ENCODE peak calls at places on chromosomes 6 and 20, in four cellular contexts. One of them, this sample, is unnamed.

GRCh38 chr20:14307956-14308355 is 29.5 kb downstream of the FLRT3 start:
- DNase-seq in Peyer's patch: no peak
- DNase-seq in CD4-positive, alpha-beta T cell: no peak
- DNase-seq in endothelial cell: no peak
- DNase-seq in this sample: no peak

GRCh38 chr6:133553652-133554051 is 312.5 kb downstream of the EYA4 start:
- DNase-seq in Peyer's patch: no peak
- DNase-seq in CD4-positive, alpha-beta T cell: no peak
- DNase-seq in endothelial cell: peak; percentile 43
- DNase-seq in this sample: no peak

GRCh38 chr6:35710241-35710847 is 21.6 kb upstream of the FKBP5 start:
- DNase-seq in Peyer's patch: no peak
- DNase-seq in CD4-positive, alpha-beta T cell: no peak
- DNase-seq in endothelial cell: no peak
- DNase-seq in this sample: no peak

GRCh38 chr20:61535091-61535490 is 283.0 kb downstream of the CDH4 start:
- DNase-seq in Peyer's patch: no peak
- DNase-seq in CD4-positive, alpha-beta T cell: no peak
- DNase-seq in endothelial cell: no peak
- DNase-seq in this sample: no peak

GRCh38 chr6:147058786-147059434 is 145.3 kb upstream of the STXBP5 start:
- DNase-seq in Peyer's patch: no peak
- DNase-seq in CD4-positive, alpha-beta T cell: no peak
- DNase-seq in endothelial cell: no peak
- DNase-seq in this sample: no peak

GRCh38 chr6:119445666-119446622 is 96.4 kb upstream of the MAN1A1 start:
- DNase-seq in Peyer's patch: no peak
- DNase-seq in CD4-positive, alpha-beta T cell: no peak
- DNase-seq in endothelial cell: no peak
- DNase-seq in this sample: no peak

GRCh38 chr20:10316582-10316981 is 98.0 kb downstream of the SNAP25 start:
- DNase-seq in Peyer's patch: no peak
- DNase-seq in CD4-positive, alpha-beta T cell: no peak
- DNase-seq in endothelial cell: no peak
- DNase-seq in this sample: no peak

GRCh38 chr6:3808759-3809514 is 40.2 kb upstream of the FAM50B start:
- DNase-seq in Peyer's patch: no peak
- DNase-seq in CD4-positive, alpha-beta T cell: no peak
- DNase-seq in endothelial cell: no peak
- DNase-seq in this sample: no peak

GRCh38 chr6:140046030-140046632 is 671.7 kb upstream of the CITED2 start:
- DNase-seq in Peyer's patch: no peak
- DNase-seq in CD4-positive, alpha-beta T cell: no peak
- DNase-seq in endothelial cell: no peak
- DNase-seq in this sample: no peak

GRCh38 chr6:5036309-5036708 is 32.5 kb upstream of the RPP40 start:
- DNase-seq in Peyer's patch: no peak
- DNase-seq in CD4-positive, alpha-beta T cell: no peak
- DNase-seq in endothelial cell: peak; percentile 36
- DNase-seq in this sample: no peak
- TF ChIP-seq CTCF in Peyer's patch: peak; percentile 13
- TF ChIP-seq CTCF in CD4-positive, alpha-beta T cell: no peak
- TF ChIP-seq CTCF in endothelial cell: no peak
- TF ChIP-seq CTCF in this sample: no peak

GRCh38 chr20:1741309-1742048 is 83.9 kb upstream of the SIRPG start:
- DNase-seq in Peyer's patch: no peak
- DNase-seq in CD4-positive, alpha-beta T cell: no peak
- DNase-seq in endothelial cell: no peak
- DNase-seq in this sample: no peak

GRCh38 chr20:1735417-1736089 is 78.0 kb upstream of the SIRPG start:
- DNase-seq in Peyer's patch: no peak
- DNase-seq in CD4-positive, alpha-beta T cell: no peak
- DNase-seq in endothelial cell: no peak
- DNase-seq in this sample: no peak

GRCh38 chr20:1734269-1734858 is 76.8 kb upstream of the SIRPG start:
- DNase-seq in Peyer's patch: no peak
- DNase-seq in CD4-positive, alpha-beta T cell: peak; percentile 14
- DNase-seq in endothelial cell: no peak
- DNase-seq in this sample: no peak

DNA sequence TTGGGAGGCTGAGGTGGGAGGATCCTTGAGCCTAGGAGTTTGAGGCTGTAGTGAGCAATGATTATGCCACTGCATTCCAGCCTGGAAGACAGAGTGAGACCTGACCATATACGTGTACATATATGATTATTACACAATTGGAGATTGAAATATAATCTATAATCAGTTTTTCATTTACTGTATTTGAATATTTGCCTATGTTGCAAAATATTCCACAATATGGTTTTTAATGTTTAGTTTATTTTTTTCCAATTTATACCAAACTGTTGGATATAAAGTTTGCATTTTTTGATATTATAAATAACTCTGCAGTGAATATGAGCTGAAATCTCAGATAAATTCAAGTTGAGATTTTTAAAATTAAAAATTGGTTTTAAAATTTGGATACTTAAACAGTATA is 79.6 kb upstream of the SIRPG start:
- DNase-seq in Peyer's patch: no peak
- DNase-seq in CD4-positive, alpha-beta T cell: no peak
- DNase-seq in endothelial cell: no peak
- DNase-seq in this sample: no peak
- TF ChIP-seq CTCF in Peyer's patch: no peak
- TF ChIP-seq CTCF in CD4-positive, alpha-beta T cell: no peak
- TF ChIP-seq CTCF in endothelial cell: no peak
- TF ChIP-seq CTCF in this sample: no peak

GRCh38 chr20:63362426-63363009 is 1.4 kb upstream of the CHRNA4 start:
- DNase-seq in Peyer's patch: no peak
- DNase-seq in CD4-positive, alpha-beta T cell: no peak
- DNase-seq in endothelial cell: no peak
- DNase-seq in this sample: no peak

GRCh38 chr20:63359937-63360849 is 956 bp downstream of the CHRNA4 start:
- DNase-seq in Peyer's patch: no peak
- DNase-seq in CD4-positive, alpha-beta T cell: no peak
- DNase-seq in endothelial cell: no peak
- DNase-seq in this sample: no peak

GRCh38 chr20:63360850-63361497 is at the start of gene CHRNA4:
- DNase-seq in Peyer's patch: no peak
- DNase-seq in CD4-positive, alpha-beta T cell: no peak
- DNase-seq in endothelial cell: peak; percentile 36
- DNase-seq in this sample: no peak

GRCh38 chr20:63363013-63363957 is 2.1 kb upstream of the CHRNA4 start:
- DNase-seq in Peyer's patch: no peak
- DNase-seq in CD4-positive, alpha-beta T cell: no peak
- DNase-seq in endothelial cell: no peak
- DNase-seq in this sample: no peak

DNA sequence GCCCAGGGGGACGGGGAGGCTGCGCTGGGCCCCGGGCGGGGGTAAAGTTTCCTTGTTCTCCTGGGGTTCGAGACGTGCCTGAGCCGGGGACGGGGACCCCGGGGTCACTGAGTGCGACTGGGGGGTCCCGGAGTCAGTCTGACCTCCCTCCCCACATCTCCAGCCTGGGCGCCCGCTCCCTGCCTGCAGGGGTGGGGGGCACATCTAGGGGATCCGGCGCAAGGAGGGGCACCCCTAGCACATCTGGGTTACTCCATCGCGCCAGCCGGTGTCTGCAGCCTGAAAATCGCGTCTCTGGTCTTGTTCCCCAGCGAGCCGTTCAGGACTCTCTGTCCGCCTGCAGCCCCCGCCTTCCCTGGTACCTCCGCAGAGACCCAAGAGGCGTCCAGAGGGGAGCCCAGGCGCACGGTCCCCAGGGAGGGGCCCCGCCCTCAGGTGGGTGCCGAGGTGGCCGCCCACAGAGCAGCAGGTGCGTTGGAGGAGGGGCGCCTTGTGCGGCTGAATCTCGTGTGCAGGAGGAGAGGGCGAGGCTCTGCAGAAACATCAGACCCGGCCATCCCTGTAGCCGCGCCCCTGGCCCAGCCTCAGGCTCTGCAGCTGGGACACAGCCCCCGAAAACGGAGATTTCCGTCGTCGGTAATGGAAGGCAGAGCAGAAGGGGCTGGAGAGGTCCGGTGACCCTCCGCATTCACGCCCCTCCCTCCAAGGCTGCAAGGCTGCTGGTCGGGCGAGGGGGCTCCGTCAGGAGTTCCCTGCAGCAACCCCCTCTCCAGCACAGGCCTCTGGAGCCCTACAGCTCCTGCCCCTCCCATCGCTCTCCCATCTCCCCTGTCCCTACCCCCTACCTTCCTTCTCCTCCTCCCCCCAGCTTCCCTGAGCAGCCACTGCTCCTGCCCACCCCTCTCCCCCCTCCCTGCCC is 617 bp upstream of the CHRNA4 start:
- DNase-seq in Peyer's patch: no peak
- DNase-seq in CD4-positive, alpha-beta T cell: no peak
- DNase-seq in endothelial cell: no peak
- DNase-seq in this sample: no peak
- TF ChIP-seq CTCF in Peyer's patch: no peak
- TF ChIP-seq CTCF in CD4-positive, alpha-beta T cell: no peak
- TF ChIP-seq CTCF in endothelial cell: no peak
- TF ChIP-seq CTCF in this sample: no peak

DNA sequence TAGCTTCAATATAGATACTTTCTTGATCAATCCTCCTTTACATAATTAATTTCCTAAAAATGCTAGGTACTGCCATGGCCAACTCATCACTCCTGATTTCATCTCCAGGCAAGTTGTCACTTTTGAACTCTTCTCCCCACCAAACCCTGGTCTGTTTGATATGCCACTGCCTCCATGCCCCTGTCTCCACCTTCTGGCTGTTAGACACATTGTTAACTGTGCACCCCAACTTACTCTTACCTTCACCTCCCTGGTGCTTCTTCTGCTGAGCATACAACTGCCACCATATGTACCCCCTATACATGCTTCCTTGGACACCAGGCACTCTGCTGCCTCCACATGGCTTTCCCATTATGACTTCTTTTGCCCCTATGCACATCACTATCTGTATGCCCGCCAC is 21.8 kb upstream of the AIG1 start:
- DNase-seq in Peyer's patch: no peak
- DNase-seq in CD4-positive, alpha-beta T cell: no peak
- DNase-seq in endothelial cell: no peak
- DNase-seq in this sample: no peak
- TF ChIP-seq CTCF in Peyer's patch: no peak
- TF ChIP-seq CTCF in CD4-positive, alpha-beta T cell: peak; percentile 25
- TF ChIP-seq CTCF in endothelial cell: no peak
- TF ChIP-seq CTCF in this sample: no peak

GRCh38 chr6:26225848-26226590 is 138.8 kb downstream of the HFE start:
- DNase-seq in Peyer's patch: no peak
- DNase-seq in CD4-positive, alpha-beta T cell: no peak
- DNase-seq in endothelial cell: no peak
- DNase-seq in this sample: no peak
- TF ChIP-seq CTCF in Peyer's patch: no peak
- TF ChIP-seq CTCF in CD4-positive, alpha-beta T cell: no peak
- TF ChIP-seq CTCF in endothelial cell: no peak
- TF ChIP-seq CTCF in this sample: no peak